ENCODE peak calls at places on chromosomes 2 and 18, in four cellular contexts. B, U, A and W are unnamed samples.

GRCh38 chr2:70283500-70284191 is 9.9 kb downstream of the SNRPG start:
- DNase-seq in B (no peak), U (no peak), A (no peak), W (no peak)

GRCh38 chr2:132497591-132497990 is 81.0 kb downstream of the GPR39 start:
- DNase-seq in B (no peak), U (no peak), A (no peak), W (no peak)

GRCh38 chr2:45469314-45470099 is 141.6 kb downstream of the SRBD1 start:
- DNase-seq in B (no peak), U (peak; percentile 97), A (no peak), W (no peak)

GRCh38 chr2:99662761-99663341 is 173.0 kb upstream of the REV1 start:
- DNase-seq in B (no peak), U (no peak), A (no peak), W (no peak)

GRCh38 chr2:207762146-207762545 is 7.6 kb downstream of the FZD5 start:
- DNase-seq in B (no peak), U (no peak), A (no peak), W (no peak)

GRCh38 chr2:74985983-74986382 is 27.5 kb downstream of the POLE4 start:
- DNase-seq in B (no peak), U (no peak), A (no peak), W (no peak)

GRCh38 chr2:6993230-6993640 is 76.0 kb downstream of the RNF144A start:
- DNase-seq in B (no peak), U (no peak), A (no peak), W (no peak)

GRCh38 chr2:129887688-129888266 is 91.7 kb upstream of the RAB6C start:
- DNase-seq in B (no peak), U (no peak), A (no peak), W (no peak)

GRCh38 chr2:190365499-190366204 is 22.3 kb downstream of the INPP1 start:
- DNase-seq in B (no peak), U (no peak), A (no peak), W (no peak)

GRCh38 chr18:62280058-62280457 is 45.1 kb upstream of the TNFRSF11A start:
- DNase-seq in B (no peak), U (no peak), A (no peak), W (no peak)

DNA sequence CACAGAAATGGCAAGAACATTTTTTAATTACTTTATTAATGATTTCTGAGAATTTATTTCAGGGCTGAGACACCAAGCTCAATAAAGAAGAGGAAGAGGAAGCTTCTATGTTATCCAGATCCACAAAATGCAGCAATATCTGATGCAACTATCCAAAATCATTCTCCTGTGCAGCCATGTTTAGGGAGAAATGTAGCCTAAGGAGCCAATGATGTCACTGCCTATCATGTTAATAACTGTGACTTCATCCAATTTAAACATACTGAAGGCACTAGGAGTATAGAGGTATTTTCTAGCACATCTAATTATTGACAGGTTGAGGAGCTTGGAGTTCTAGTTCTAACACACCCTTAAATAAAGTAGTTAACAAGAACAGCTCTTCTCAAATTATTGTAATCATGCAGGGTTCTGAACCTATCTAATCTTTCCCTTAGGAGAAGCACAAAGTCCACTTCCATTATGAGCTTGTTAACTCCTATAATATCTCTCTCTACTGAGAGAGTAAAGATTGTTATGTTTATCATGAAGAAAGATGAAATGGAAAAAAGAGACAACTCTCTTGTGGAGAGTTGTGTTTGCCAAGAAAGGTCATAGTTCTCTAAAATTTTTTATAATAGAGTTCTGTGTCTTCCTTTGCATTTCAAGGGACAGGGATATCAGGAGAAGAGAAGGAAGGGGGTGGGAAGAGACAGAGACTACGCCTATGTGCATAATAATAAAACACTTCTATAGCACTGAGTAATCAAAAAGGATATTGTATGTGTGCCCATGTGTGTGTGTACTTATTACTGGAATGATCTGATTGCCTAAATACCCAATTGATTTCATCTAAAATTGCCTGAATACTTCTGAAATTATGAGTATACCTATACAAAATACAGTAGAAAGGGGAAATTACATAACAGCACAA is 804.0 kb upstream of the ACVR2A start:
- DNase-seq in B (no peak), U (no peak), A (no peak), W (no peak)
- TF ChIP-seq HDAC6 in B (no peak), U (no peak), A (no peak), W (no peak)

DNA sequence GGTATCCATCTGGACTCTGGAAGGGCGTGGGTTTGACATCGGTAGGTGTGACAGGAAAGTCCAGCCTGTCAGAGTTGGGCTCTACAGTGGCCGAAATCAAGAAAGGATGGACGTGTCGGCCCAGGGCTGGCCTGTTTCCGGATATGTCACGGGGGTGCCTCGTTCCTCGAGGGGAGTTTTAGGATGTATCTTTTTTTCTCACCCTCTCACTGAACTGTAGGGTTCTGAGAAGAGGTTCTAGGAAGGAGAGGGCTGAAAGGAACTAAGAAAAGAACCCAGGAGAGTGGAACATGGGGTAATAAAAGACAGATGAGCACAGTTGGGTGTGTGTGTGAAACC is 7.2 kb upstream of the SP9 start:
- DNase-seq in B (peak; percentile 7), U (no peak), A (no peak), W (no peak)
- H3K4me3 ChIP-seq in B (no peak overlapping the region), U (no peak overlapping the region), A (peak overlapping the region; percentile 61), W (peak overlapping the region; percentile 83)

DNA sequence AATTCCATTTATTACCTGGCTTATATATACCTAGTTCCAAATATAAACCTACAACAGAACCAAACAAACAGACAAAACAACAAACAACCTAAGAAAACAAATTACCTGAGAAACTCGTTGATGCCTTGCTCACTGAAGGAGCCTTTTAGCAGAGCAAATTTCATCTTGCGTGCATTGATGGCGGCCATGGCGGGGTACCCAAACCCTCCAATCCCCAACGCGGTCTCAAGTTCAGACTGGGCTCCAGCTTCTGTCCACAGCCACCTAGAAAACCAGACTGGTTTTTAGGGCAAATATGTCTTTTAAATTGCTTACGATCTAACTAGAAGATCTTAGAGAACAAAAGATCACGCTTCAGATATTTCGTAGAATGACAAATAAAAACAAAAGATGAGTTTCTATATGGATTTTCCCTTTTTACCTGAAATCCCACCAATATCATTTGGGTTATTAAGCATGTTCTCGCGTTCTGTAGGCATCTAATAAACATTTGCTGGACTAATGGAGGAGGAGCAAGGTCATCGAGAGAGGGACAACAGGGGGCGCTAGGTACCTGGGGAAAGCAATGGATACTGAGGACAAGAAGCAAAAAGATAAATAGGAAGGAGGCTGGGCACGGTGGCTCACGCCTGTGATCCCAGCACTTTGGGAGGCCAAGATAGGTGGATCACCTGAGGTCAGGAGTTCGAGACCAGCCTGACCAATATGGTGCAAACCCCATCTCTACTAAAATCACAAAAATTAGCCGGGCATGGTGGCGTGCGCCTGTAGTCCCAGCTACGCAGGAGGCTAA is 25.2 kb downstream of the PDIA6 start:
- DNase-seq in B (no peak), U (peak; percentile 27), A (peak; percentile 75), W (no peak)
- TF ChIP-seq HDAC6 in B (no peak), U (no peak), A (no peak), W (no peak)

GRCh38 chr2:85276571-85277121 is 51.1 kb downstream of the TGOLN2 start:
- DNase-seq in B (no peak), U (no peak), A (no peak), W (no peak)
- H3K4me3 ChIP-seq in B (no peak overlapping the region), U (no peak overlapping the region), A (no peak overlapping the region), W (no peak overlapping the region)

DNA sequence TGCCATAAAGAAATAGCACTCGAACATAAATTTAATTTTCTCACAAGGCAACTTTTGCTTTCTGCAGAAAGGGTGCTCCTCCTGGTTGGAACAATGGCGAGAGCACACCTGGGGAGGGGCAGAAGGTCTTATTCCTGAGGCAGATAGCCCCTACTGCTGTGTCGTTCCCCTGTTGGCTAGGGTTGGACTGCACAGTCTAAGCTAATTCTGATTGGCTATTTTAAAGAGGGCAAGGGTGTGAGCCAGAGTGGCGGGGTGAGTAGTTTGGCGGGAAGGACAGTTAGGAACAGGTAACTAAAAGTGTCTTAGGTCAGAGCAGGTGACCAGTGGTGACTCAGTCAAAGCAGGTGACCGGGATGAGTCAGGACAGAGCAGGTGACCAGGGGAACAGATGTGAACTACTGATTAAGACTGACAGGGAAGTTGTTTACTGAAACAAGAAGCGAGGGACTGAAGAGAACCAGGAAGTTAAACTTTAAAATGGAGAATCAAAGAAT is 49.7 kb upstream of the AGAP1 start:
- DNase-seq in B (no peak), U (peak; percentile 36), A (no peak), W (no peak)
- TF ChIP-seq HDAC6 in B (no peak), U (no peak), A (no peak), W (no peak)

GRCh38 chr2:232315049-232315922 is 63.3 kb upstream of the ALPP start:
- DNase-seq in B (no peak), U (no peak), A (no peak), W (peak; percentile 63)
- H3K4me3 ChIP-seq in B (no peak overlapping the region), U (no peak overlapping the region), A (no peak overlapping the region), W (no peak overlapping the region)